ENCODE peak calls at places on chromosomes 4 and X, in seven cellular contexts. One of them, this sample, is unnamed.

GRCh38 chr4:32519060-32519459 is 1798.9 kb downstream of the PCDH7 start:
- DNase-seq in NCI-H510A: no peak
- DNase-seq in NCI-H1048: no peak
- DNase-seq in activated T-cell treated with anti-CD3 and anti-CD28 coated beads for 1 hour: no peak
- DNase-seq in H9: no peak
- DNase-seq in PC-3: no peak
- DNase-seq in SK-N-SH: no peak
- DNase-seq in this sample: peak

GRCh38 chr4:57658188-57658587 is 548.0 kb upstream of the IGFBP7 start:
- DNase-seq in NCI-H510A: no peak
- DNase-seq in NCI-H1048: no peak
- DNase-seq in activated T-cell treated with anti-CD3 and anti-CD28 coated beads for 1 hour: no peak
- DNase-seq in H9: no peak
- DNase-seq in PC-3: no peak
- DNase-seq in SK-N-SH: no peak
- DNase-seq in this sample: no peak

GRCh38 chrX:2928127-2928582 is 984 bp downstream of the ARSD start:
- DNase-seq in NCI-H510A: peak
- DNase-seq in NCI-H1048: no peak
- DNase-seq in activated T-cell treated with anti-CD3 and anti-CD28 coated beads for 1 hour: no peak
- DNase-seq in H9: peak
- DNase-seq in PC-3: no peak
- DNase-seq in SK-N-SH: peak
- DNase-seq in this sample: no peak

GRCh38 chrX:1281511-1281910 is 12.9 kb downstream of the CSF2RA start:
- DNase-seq in NCI-H510A: no peak
- DNase-seq in NCI-H1048: no peak
- DNase-seq in activated T-cell treated with anti-CD3 and anti-CD28 coated beads for 1 hour: no peak
- DNase-seq in H9: no peak
- DNase-seq in PC-3: peak
- DNase-seq in SK-N-SH: no peak
- DNase-seq in this sample: no peak

GRCh38 chrX:114932550-114932949 is 84.9 kb downstream of the IL13RA2 start:
- DNase-seq in NCI-H510A: no peak
- DNase-seq in NCI-H1048: no peak
- DNase-seq in activated T-cell treated with anti-CD3 and anti-CD28 coated beads for 1 hour: no peak
- DNase-seq in H9: no peak
- DNase-seq in PC-3: no peak
- DNase-seq in SK-N-SH: no peak
- DNase-seq in this sample: no peak

GRCh38 chrX:13698432-13698831 is 9.5 kb downstream of the RAB9A start:
- DNase-seq in NCI-H510A: no peak
- DNase-seq in NCI-H1048: no peak
- DNase-seq in activated T-cell treated with anti-CD3 and anti-CD28 coated beads for 1 hour: no peak
- DNase-seq in H9: no peak
- DNase-seq in PC-3: no peak
- DNase-seq in SK-N-SH: no peak
- DNase-seq in this sample: no peak

GRCh38 chrX:132187451-132187850 is 31.8 kb downstream of the RAP2C start:
- DNase-seq in NCI-H510A: no peak
- DNase-seq in NCI-H1048: no peak
- DNase-seq in activated T-cell treated with anti-CD3 and anti-CD28 coated beads for 1 hour: no peak
- DNase-seq in H9: no peak
- DNase-seq in PC-3: no peak
- DNase-seq in SK-N-SH: no peak
- DNase-seq in this sample: no peak

GRCh38 chr4:134470544-134470943 is 269.0 kb upstream of the PABPC4L start:
- DNase-seq in NCI-H510A: no peak
- DNase-seq in NCI-H1048: no peak
- DNase-seq in activated T-cell treated with anti-CD3 and anti-CD28 coated beads for 1 hour: no peak
- DNase-seq in H9: peak
- DNase-seq in PC-3: peak
- DNase-seq in SK-N-SH: no peak
- DNase-seq in this sample: no peak

GRCh38 chr4:163548481-163549243 is 54.2 kb downstream of the TMA16 start:
- DNase-seq in NCI-H510A: peak
- DNase-seq in NCI-H1048: peak
- DNase-seq in activated T-cell treated with anti-CD3 and anti-CD28 coated beads for 1 hour: no peak
- DNase-seq in H9: no peak
- DNase-seq in PC-3: peak
- DNase-seq in SK-N-SH: peak
- DNase-seq in this sample: peak

GRCh38 chr4:113637363-113637762 is 124.2 kb downstream of the CAMK2D start:
- DNase-seq in NCI-H510A: no peak
- DNase-seq in NCI-H1048: no peak
- DNase-seq in activated T-cell treated with anti-CD3 and anti-CD28 coated beads for 1 hour: no peak
- DNase-seq in H9: no peak
- DNase-seq in PC-3: peak
- DNase-seq in SK-N-SH: no peak
- DNase-seq in this sample: no peak

GRCh38 chr4:108148316-108148715 is 20.4 kb downstream of the LEF1 start:
- DNase-seq in NCI-H510A: peak
- DNase-seq in NCI-H1048: no peak
- DNase-seq in activated T-cell treated with anti-CD3 and anti-CD28 coated beads for 1 hour: no peak
- DNase-seq in H9: no peak
- DNase-seq in PC-3: no peak
- DNase-seq in SK-N-SH: no peak
- DNase-seq in this sample: peak

GRCh38 chrX:153744210-153745066 is 19.6 kb upstream of the PLXNB3 start:
- DNase-seq in NCI-H510A: no peak
- DNase-seq in NCI-H1048: no peak
- DNase-seq in activated T-cell treated with anti-CD3 and anti-CD28 coated beads for 1 hour: no peak
- DNase-seq in H9: peak
- DNase-seq in PC-3: peak
- DNase-seq in SK-N-SH: peak
- DNase-seq in this sample: no peak

GRCh38 chr4:52780627-52781354 is 29.6 kb upstream of the ERVMER34-1 start:
- DNase-seq in NCI-H510A: no peak
- DNase-seq in NCI-H1048: no peak
- DNase-seq in activated T-cell treated with anti-CD3 and anti-CD28 coated beads for 1 hour: no peak
- DNase-seq in H9: no peak
- DNase-seq in PC-3: peak
- DNase-seq in SK-N-SH: peak
- DNase-seq in this sample: peak

GRCh38 chr4:26320453-26321325 is at the start of gene RBPJ:
- DNase-seq in NCI-H510A: peak
- DNase-seq in NCI-H1048: peak
- DNase-seq in activated T-cell treated with anti-CD3 and anti-CD28 coated beads for 1 hour: peak
- DNase-seq in H9: peak
- DNase-seq in PC-3: peak
- DNase-seq in SK-N-SH: peak
- DNase-seq in this sample: peak

GRCh38 chr4:186203391-186203802 is 12.0 kb downstream of the CYP4V2 start:
- DNase-seq in NCI-H510A: no peak
- DNase-seq in NCI-H1048: no peak
- DNase-seq in activated T-cell treated with anti-CD3 and anti-CD28 coated beads for 1 hour: no peak
- DNase-seq in H9: no peak
- DNase-seq in PC-3: no peak
- DNase-seq in SK-N-SH: peak
- DNase-seq in this sample: no peak

GRCh38 chrX:150270622-150271021 is 92.5 kb upstream of the MAMLD1 start:
- DNase-seq in NCI-H510A: no peak
- DNase-seq in NCI-H1048: no peak
- DNase-seq in activated T-cell treated with anti-CD3 and anti-CD28 coated beads for 1 hour: no peak
- DNase-seq in H9: no peak
- DNase-seq in PC-3: no peak
- DNase-seq in SK-N-SH: no peak
- DNase-seq in this sample: no peak

GRCh38 chr4:76703676-76704075 is 194.3 kb downstream of the SOWAHB start:
- DNase-seq in NCI-H510A: no peak
- DNase-seq in NCI-H1048: no peak
- DNase-seq in activated T-cell treated with anti-CD3 and anti-CD28 coated beads for 1 hour: no peak
- DNase-seq in H9: no peak
- DNase-seq in PC-3: peak
- DNase-seq in SK-N-SH: no peak
- DNase-seq in this sample: peak